ENCODE peak calls at places on chromosomes 12 and 14, in six cellular contexts. O, S, M, P, X and Q are unnamed samples.

GRCh38 chr14:75648066-75648838 is 12.4 kb downstream of the ERG28 start:
- ATAC-seq in O (peak), S (no peak), M (no peak), P (peak), X (peak), Q (peak)

GRCh38 chr12:6921996-6922935 is 5.5 kb upstream of the ATN1 start:
- ATAC-seq in O (no peak), S (no peak), M (peak), P (no peak), X (no peak), Q (no peak)

GRCh38 chr12:13071305-13072280 is 27.4 kb downstream of the FAM234B start:
- ATAC-seq in O (no peak), S (peak), M (no peak), P (no peak), X (no peak), Q (no peak)

GRCh38 chr12:67820694-67821093 is 168.6 kb upstream of the IFNG-AS1 start:
- ATAC-seq in O (no peak), S (no peak), M (no peak), P (no peak), X (no peak), Q (no peak)

GRCh38 chr14:76862546-76863282 is 36.5 kb downstream of the LRRC74A start:
- ATAC-seq in O (no peak), S (no peak), M (no peak), P (no peak), X (no peak), Q (no peak)

GRCh38 chr14:95814363-95815225 is 62.0 kb upstream of the TUNAR start:
- ATAC-seq in O (no peak), S (no peak), M (no peak), P (no peak), X (peak), Q (no peak)

GRCh38 chr12:121811434-121812319 is 7.9 kb downstream of the SETD1B start:
- ATAC-seq in O (peak), S (peak), M (peak), P (peak), X (peak), Q (peak)

GRCh38 chr12:90630006-90630405 is 325.0 kb downstream of the CCER1 start:
- ATAC-seq in O (no peak), S (no peak), M (no peak), P (no peak), X (no peak), Q (no peak)

GRCh38 chr12:51371295-51371953 is 19.8 kb downstream of the GALNT6 start:
- ATAC-seq in O (peak), S (no peak), M (no peak), P (peak), X (peak), Q (peak)

GRCh38 chr12:97082029-97082428 is 175.0 kb downstream of the NEDD1 start:
- ATAC-seq in O (no peak), S (no peak), M (no peak), P (no peak), X (no peak), Q (no peak)

GRCh38 chr14:69002069-69002468 is 23.0 kb upstream of the ACTN1 start:
- ATAC-seq in O (peak), S (peak), M (peak), P (peak), X (peak), Q (peak)

GRCh38 chr14:101235042-101235871 is 326.0 kb upstream of the DIO3 start:
- ATAC-seq in O (peak), S (peak), M (peak), P (peak), X (peak), Q (peak)

GRCh38 chr12:68621092-68622081 is 10.7 kb downstream of the RAP1B start:
- ATAC-seq in O (no peak), S (peak), M (peak), P (no peak), X (no peak), Q (no peak)

GRCh38 chr12:12757121-12757520 is 28.3 kb upstream of the APOLD1 start:
- ATAC-seq in O (no peak), S (peak), M (no peak), P (no peak), X (no peak), Q (no peak)

GRCh38 chr12:103793512-103794045 is 47.5 kb downstream of the NT5DC3 start:
- ATAC-seq in O (no peak), S (no peak), M (no peak), P (no peak), X (no peak), Q (no peak)

GRCh38 chr14:45133683-45134050 is 614 bp downstream of the FKBP3 start:
- ATAC-seq in O (peak), S (no peak), M (no peak), P (peak), X (peak), Q (peak)

GRCh38 chr14:46769292-46769691 is 117.7 kb upstream of the RPL10L start:
- ATAC-seq in O (no peak), S (no peak), M (peak), P (no peak), X (no peak), Q (no peak)

GRCh38 chr12:25186038-25186787 is 8.7 kb downstream of the DNAI7 start:
- ATAC-seq in O (no peak), S (no peak), M (peak), P (no peak), X (no peak), Q (no peak)

GRCh38 chr12:106841471-106842302 is 67.2 kb downstream of the RIC8B start:
- ATAC-seq in O (peak), S (peak), M (peak), P (peak), X (peak), Q (peak)

GRCh38 chr12:120831648-120832267 is 72.4 kb downstream of the SPPL3 start:
- ATAC-seq in O (no peak), S (no peak), M (no peak), P (no peak), X (no peak), Q (no peak)

GRCh38 chr14:45867046-45867894 is 614.3 kb upstream of the MIS18BP1 start:
- ATAC-seq in O (no peak), S (no peak), M (peak), P (no peak), X (no peak), Q (no peak)

GRCh38 chr12:54984602-54985376 is at the start of gene TESPA1:
- ATAC-seq in O (no peak), S (peak), M (peak), P (no peak), X (peak), Q (peak)
- TF ChIP-seq POLR2A in O (no peak), S (no peak), M (peak), P (no peak), X (no peak), Q (no peak)

GRCh38 chr12:65308601-65309071 is 30.2 kb downstream of the MSRB3 start:
- ATAC-seq in O (no peak), S (no peak), M (peak), P (no peak), X (no peak), Q (no peak)
- TF ChIP-seq EP300 in O (no peak), S (no peak), M (no peak), P (no peak), X (no peak), Q (no peak)

DNA sequence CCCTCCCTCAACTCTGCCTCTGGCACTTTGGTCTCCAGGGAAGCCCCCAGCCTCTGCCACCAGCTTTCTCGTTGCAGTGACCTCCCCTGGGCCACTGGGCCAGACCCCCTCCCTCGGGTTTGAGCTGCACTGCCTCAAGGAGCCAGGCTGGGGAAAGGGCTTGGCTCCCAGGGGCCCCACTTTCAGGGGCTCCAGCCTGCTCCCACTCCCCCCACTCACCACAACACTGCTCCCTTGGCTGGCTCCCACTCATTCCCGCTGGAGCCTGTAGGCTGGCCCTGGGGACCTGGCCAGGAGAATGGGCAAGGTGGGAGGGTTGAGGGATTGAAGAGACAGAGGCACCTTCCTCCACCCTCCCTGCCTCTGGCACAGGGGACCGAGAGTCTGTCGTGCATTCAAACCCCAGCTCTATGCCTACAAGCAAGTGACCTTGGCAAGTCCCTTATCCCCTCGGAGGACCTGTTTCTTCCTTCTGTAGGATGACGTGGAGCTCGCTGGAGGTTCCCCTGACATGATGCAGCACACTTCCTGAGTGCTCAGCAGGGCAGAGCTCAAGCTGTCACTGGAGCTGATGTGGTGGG is 19.2 kb upstream of the KIF26A start:
- ATAC-seq in O (no peak), S (no peak), M (no peak), P (no peak), X (no peak), Q (no peak)
- TF ChIP-seq POLR2A in O (no peak), S (no peak), M (no peak), P (no peak), X (no peak), Q (no peak)

GRCh38 chr14:24366664-24367505 is 1.1 kb upstream of the NFATC4 start:
- ATAC-seq in O (peak), S (peak), M (peak), P (peak), X (peak), Q (peak)
- TF ChIP-seq EP300 in O (no peak), S (no peak), M (peak), P (peak), X (no peak), Q (peak)

GRCh38 chr14:90331497-90332270 is at the start of gene NRDE2:
- ATAC-seq in O (peak), S (peak), M (peak), P (peak), X (peak), Q (peak)
- TF ChIP-seq POLR2A in O (peak), S (peak), M (peak), P (peak), X (peak), Q (peak)

GRCh38 chr14:81313200-81313599 is 86.9 kb downstream of the STON2 start:
- ATAC-seq in O (no peak), S (no peak), M (no peak), P (no peak), X (no peak), Q (no peak)
- TF ChIP-seq EP300 in O (no peak), S (no peak), M (no peak), P (no peak), X (no peak), Q (no peak)